ENCODE peak calls at places on chromosome 10, in six cellular contexts. One of them, this sample, is unnamed.

GRCh38 chr10:93390691-93391090 is 91.4 kb downstream of the MYOF start:
- DNase-seq in foreskin fibroblast: no peak
- DNase-seq in Panc1: no peak
- DNase-seq in type B pancreatic cell: no peak
- DNase-seq in MCF 10A: no peak
- DNase-seq in GM13976: no peak
- DNase-seq in this sample: no peak

GRCh38 chr10:43411536-43411935 is 2.5 kb upstream of the HNRNPF start:
- DNase-seq in foreskin fibroblast: peak; percentile 39
- DNase-seq in Panc1: no peak
- DNase-seq in type B pancreatic cell: no peak
- DNase-seq in MCF 10A: no peak
- DNase-seq in GM13976: no peak
- DNase-seq in this sample: no peak

GRCh38 chr10:75508814-75509306 is 77.4 kb downstream of the LRMDA start:
- DNase-seq in foreskin fibroblast: no peak
- DNase-seq in Panc1: no peak
- DNase-seq in type B pancreatic cell: no peak
- DNase-seq in MCF 10A: no peak
- DNase-seq in GM13976: no peak
- DNase-seq in this sample: no peak

GRCh38 chr10:107163904-107164861 is at the start of gene SORCS1:
- DNase-seq in foreskin fibroblast: peak; percentile 44
- DNase-seq in Panc1: no peak
- DNase-seq in type B pancreatic cell: peak; percentile 74
- DNase-seq in MCF 10A: no peak
- DNase-seq in GM13976: peak; percentile 18
- DNase-seq in this sample: no peak

GRCh38 chr10:3805791-3806381 is 20.9 kb upstream of the KLF6 start:
- DNase-seq in foreskin fibroblast: peak; percentile 88
- DNase-seq in Panc1: no peak
- DNase-seq in type B pancreatic cell: no peak
- DNase-seq in MCF 10A: peak; percentile 73
- DNase-seq in GM13976: no peak
- DNase-seq in this sample: no peak

GRCh38 chr10:7659560-7659959 is 7.2 kb downstream of the ITIH5 start:
- DNase-seq in foreskin fibroblast: no peak
- DNase-seq in Panc1: no peak
- DNase-seq in type B pancreatic cell: no peak
- DNase-seq in MCF 10A: no peak
- DNase-seq in GM13976: no peak
- DNase-seq in this sample: no peak

GRCh38 chr10:116683061-116683601 is 59.2 kb downstream of the HSPA12A start:
- DNase-seq in foreskin fibroblast: no peak
- DNase-seq in Panc1: no peak
- DNase-seq in type B pancreatic cell: no peak
- DNase-seq in MCF 10A: no peak
- DNase-seq in GM13976: no peak
- DNase-seq in this sample: no peak

GRCh38 chr10:5284311-5285057 is 80.3 kb upstream of the UCN3 start:
- DNase-seq in foreskin fibroblast: peak; percentile 39
- DNase-seq in Panc1: no peak
- DNase-seq in type B pancreatic cell: no peak
- DNase-seq in MCF 10A: peak; percentile 78
- DNase-seq in GM13976: no peak
- DNase-seq in this sample: no peak

GRCh38 chr10:95663496-95663895 is 7.0 kb upstream of the ALDH18A1 start:
- DNase-seq in foreskin fibroblast: no peak
- DNase-seq in Panc1: no peak
- DNase-seq in type B pancreatic cell: no peak
- DNase-seq in MCF 10A: no peak
- DNase-seq in GM13976: no peak
- DNase-seq in this sample: no peak

GRCh38 chr10:1247598-1248261 is 191.5 kb downstream of the WDR37 start:
- DNase-seq in foreskin fibroblast: no peak
- DNase-seq in Panc1: no peak
- DNase-seq in type B pancreatic cell: no peak
- DNase-seq in MCF 10A: no peak
- DNase-seq in GM13976: no peak
- DNase-seq in this sample: no peak

GRCh38 chr10:131703941-131704340 is 196.9 kb upstream of the PPP2R2D start:
- DNase-seq in foreskin fibroblast: no peak
- DNase-seq in Panc1: no peak
- DNase-seq in type B pancreatic cell: peak; percentile 57
- DNase-seq in MCF 10A: no peak
- DNase-seq in GM13976: no peak
- DNase-seq in this sample: no peak

GRCh38 chr10:3749597-3750351 is 35.2 kb downstream of the KLF6 start:
- DNase-seq in foreskin fibroblast: peak; percentile 90
- DNase-seq in Panc1: no peak
- DNase-seq in type B pancreatic cell: no peak
- DNase-seq in MCF 10A: peak; percentile 78
- DNase-seq in GM13976: peak; percentile 40
- DNase-seq in this sample: no peak

GRCh38 chr10:77555591-77556212 is 81.9 kb downstream of the KCNMA1 start:
- DNase-seq in foreskin fibroblast: peak; percentile 73
- DNase-seq in Panc1: no peak
- DNase-seq in type B pancreatic cell: no peak
- DNase-seq in MCF 10A: no peak
- DNase-seq in GM13976: no peak
- DNase-seq in this sample: no peak

GRCh38 chr10:113297226-113297625 is 255.6 kb upstream of the HABP2 start:
- DNase-seq in foreskin fibroblast: peak; percentile 11
- DNase-seq in Panc1: no peak
- DNase-seq in type B pancreatic cell: no peak
- DNase-seq in MCF 10A: peak; percentile 10
- DNase-seq in GM13976: no peak
- DNase-seq in this sample: no peak

GRCh38 chr10:92418221-92418620 is 127.3 kb downstream of the MARCHF5 start:
- DNase-seq in foreskin fibroblast: no peak
- DNase-seq in Panc1: no peak
- DNase-seq in type B pancreatic cell: no peak
- DNase-seq in MCF 10A: no peak
- DNase-seq in GM13976: no peak
- DNase-seq in this sample: no peak

GRCh38 chr10:62048473-62048872 is 147.0 kb downstream of the ARID5B start:
- DNase-seq in foreskin fibroblast: no peak
- DNase-seq in Panc1: no peak
- DNase-seq in type B pancreatic cell: no peak
- DNase-seq in MCF 10A: no peak
- DNase-seq in GM13976: no peak
- DNase-seq in this sample: no peak

GRCh38 chr10:58143944-58144343 is 123.8 kb downstream of the IPMK start:
- DNase-seq in foreskin fibroblast: no peak
- DNase-seq in Panc1: no peak
- DNase-seq in type B pancreatic cell: no peak
- DNase-seq in MCF 10A: no peak
- DNase-seq in GM13976: no peak
- DNase-seq in this sample: no peak

GRCh38 chr10:88990528-88991160 is at the start of gene FAS:
- DNase-seq in foreskin fibroblast: peak; percentile 90
- DNase-seq in Panc1: no peak
- DNase-seq in type B pancreatic cell: peak; percentile 70
- DNase-seq in MCF 10A: peak; percentile 95
- DNase-seq in GM13976: peak; percentile 75
- DNase-seq in this sample: peak; percentile 83

GRCh38 chr10:77230194-77230593 is 407.4 kb downstream of the KCNMA1 start:
- DNase-seq in foreskin fibroblast: peak; percentile 78
- DNase-seq in Panc1: no peak
- DNase-seq in type B pancreatic cell: no peak
- DNase-seq in MCF 10A: peak; percentile 43
- DNase-seq in GM13976: no peak
- DNase-seq in this sample: no peak

GRCh38 chr10:90112681-90113080 is 411.3 kb downstream of the KIF20B start:
- DNase-seq in foreskin fibroblast: peak; percentile 82
- DNase-seq in Panc1: no peak
- DNase-seq in type B pancreatic cell: no peak
- DNase-seq in MCF 10A: no peak
- DNase-seq in GM13976: no peak
- DNase-seq in this sample: no peak

DNA sequence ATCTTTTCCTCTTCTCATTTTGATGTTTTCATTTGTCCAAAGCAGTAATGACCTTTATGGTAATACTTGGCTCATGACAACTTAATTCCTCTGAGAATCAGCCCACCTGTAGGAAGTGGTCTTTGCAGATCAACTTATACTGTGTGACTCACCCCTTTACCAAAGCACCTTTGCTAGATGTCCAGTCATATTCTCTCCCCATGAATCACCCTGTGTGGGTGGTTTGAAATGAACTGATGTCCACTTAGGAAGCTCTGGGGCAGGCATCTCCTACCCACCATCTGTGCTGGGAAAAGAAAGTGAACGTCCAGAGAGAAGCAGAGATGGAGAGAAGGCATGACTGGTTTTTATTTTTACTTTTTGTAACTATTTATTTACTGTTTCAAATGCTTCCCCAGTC is 410.3 kb downstream of the KIF20B start:
- DNase-seq in foreskin fibroblast: peak; percentile 83
- DNase-seq in Panc1: no peak
- DNase-seq in type B pancreatic cell: no peak
- DNase-seq in MCF 10A: peak; percentile 59
- DNase-seq in GM13976: no peak
- DNase-seq in this sample: no peak
- TF ChIP-seq CTCF in foreskin fibroblast: no peak
- TF ChIP-seq CTCF in Panc1: no peak
- TF ChIP-seq CTCF in type B pancreatic cell: no peak
- TF ChIP-seq CTCF in MCF 10A: no peak
- TF ChIP-seq CTCF in GM13976: no peak
- TF ChIP-seq CTCF in this sample: no peak

GRCh38 chr10:69742928-69743602 is 58.6 kb upstream of the COL13A1 start:
- DNase-seq in foreskin fibroblast: peak; percentile 56
- DNase-seq in Panc1: no peak
- DNase-seq in type B pancreatic cell: no peak
- DNase-seq in MCF 10A: peak; percentile 48
- DNase-seq in GM13976: no peak
- DNase-seq in this sample: no peak
- TF ChIP-seq CTCF in foreskin fibroblast: peak; percentile 51
- TF ChIP-seq CTCF in Panc1: no peak
- TF ChIP-seq CTCF in type B pancreatic cell: peak; percentile 72
- TF ChIP-seq CTCF in MCF 10A: peak; percentile 36
- TF ChIP-seq CTCF in GM13976: peak; percentile 22
- TF ChIP-seq CTCF in this sample: peak; percentile 45

GRCh38 chr10:73946253-73947145 is 35.6 kb downstream of the PLAU start:
- DNase-seq in foreskin fibroblast: no peak
- DNase-seq in Panc1: no peak
- DNase-seq in type B pancreatic cell: no peak
- DNase-seq in MCF 10A: no peak
- DNase-seq in GM13976: no peak
- DNase-seq in this sample: no peak
- TF ChIP-seq CTCF in foreskin fibroblast: no peak
- TF ChIP-seq CTCF in Panc1: no peak
- TF ChIP-seq CTCF in type B pancreatic cell: no peak
- TF ChIP-seq CTCF in MCF 10A: no peak
- TF ChIP-seq CTCF in GM13976: no peak
- TF ChIP-seq CTCF in this sample: no peak

DNA sequence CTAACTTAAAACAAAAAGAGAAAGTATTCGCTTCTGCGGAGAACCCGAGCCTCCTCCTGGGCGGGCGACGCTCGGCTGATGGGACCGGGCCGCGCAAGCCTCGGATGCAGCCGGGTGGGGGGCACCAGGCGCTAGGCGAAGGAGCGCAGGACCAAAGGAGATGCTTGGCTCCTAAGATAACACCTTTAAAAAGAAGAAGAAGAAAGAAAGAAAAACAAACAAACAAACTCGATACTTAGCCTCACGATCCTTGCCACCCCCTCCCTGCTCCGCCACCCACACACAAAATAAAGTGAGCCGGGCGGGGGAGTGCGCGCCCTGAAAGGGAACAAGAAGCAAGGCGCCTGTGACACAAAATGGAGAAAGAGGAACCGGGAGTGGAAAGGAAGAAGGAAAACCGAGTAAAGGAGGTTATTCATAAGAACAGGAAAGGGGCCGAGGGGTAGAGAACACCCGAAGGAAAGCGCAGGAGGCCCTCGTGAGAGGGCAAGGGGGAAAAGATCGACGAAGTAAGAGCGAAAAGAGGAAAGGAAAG is 34.0 kb upstream of the EBLN1 start:
- DNase-seq in foreskin fibroblast: peak; percentile 72
- DNase-seq in Panc1: no peak
- DNase-seq in type B pancreatic cell: no peak
- DNase-seq in MCF 10A: peak; percentile 55
- DNase-seq in GM13976: peak; percentile 74
- DNase-seq in this sample: peak; percentile 76
- TF ChIP-seq CTCF in foreskin fibroblast: no peak
- TF ChIP-seq CTCF in Panc1: no peak
- TF ChIP-seq CTCF in type B pancreatic cell: no peak
- TF ChIP-seq CTCF in MCF 10A: no peak
- TF ChIP-seq CTCF in GM13976: no peak
- TF ChIP-seq CTCF in this sample: no peak